ENCODE peak calls at places on chromosomes 1 and 21, in seven cellular contexts. E, O, D, V, J, P and A are unnamed samples.
A peak's percentile ranks its signal among the peaks of the same experiment; 100 is the strongest.

GRCh38 chr1:203537806-203538464 is 44.0 kb downstream of the OPTC start:
- DNase-seq in E (peak; percentile 2), D (no peak), J (no peak), V (peak; percentile 91), O (no peak), P (peak; percentile 29), A (no peak)

GRCh38 chr1:45172015-45172414 is 34.4 kb downstream of the ZSWIM5 start:
- DNase-seq in J (no peak), V (no peak), O (no peak), E (no peak), D (no peak), P (peak; percentile 23), A (no peak)

GRCh38 chr1:205811660-205812059 is 1.3 kb downstream of the SLC41A1 start:
- DNase-seq in O (no peak), P (no peak), J (peak; percentile 70), D (no peak), E (no peak), V (no peak), A (peak; percentile 92)

GRCh38 chr1:216044538-216044937 is 378.7 kb downstream of the USH2A start:
- DNase-seq in J (no peak), E (no peak), O (no peak), D (no peak), P (no peak), V (peak; percentile 15), A (no peak)

GRCh38 chr1:44847786-44848185 is 4.7 kb upstream of the PTCH2 start:
- DNase-seq in O (no peak), V (no peak), J (no peak), P (no peak), D (no peak), E (no peak), A (peak; percentile 85)

GRCh38 chr1:33186936-33187335 is 5.1 kb upstream of the TRIM62 start:
- DNase-seq in E (no peak), P (no peak), O (no peak), D (no peak), J (no peak), V (no peak), A (no peak)

GRCh38 chr1:107782192-107782845 is 182.7 kb downstream of the VAV3 start:
- DNase-seq in V (peak; percentile 53), P (peak; percentile 50), D (peak; percentile 85), E (peak; percentile 30), J (no peak), O (peak; percentile 45), A (peak; percentile 42)

GRCh38 chr1:151238467-151238739 is 16.1 kb upstream of the PSMD4 start:
- DNase-seq in J (no peak), P (no peak), O (no peak), E (no peak), V (peak; percentile 96), D (no peak), A (no peak)

GRCh38 chr21:41289431-41289830 is 27.2 kb upstream of the FAM3B start:
- DNase-seq in O (no peak), E (no peak), J (no peak), P (no peak), V (peak; percentile 4), D (no peak), A (no peak)

GRCh38 chr1:221892301-221892830 is 150.5 kb upstream of the DUSP10 start:
- DNase-seq in O (no peak), J (no peak), P (no peak), V (no peak), E (no peak), D (no peak), A (no peak)

GRCh38 chr1:168688679-168689657 is 40.0 kb downstream of the DPT start:
- DNase-seq in E (no peak), V (no peak), J (no peak), O (no peak), P (no peak), D (no peak), A (no peak)

GRCh38 chr1:171984850-171985485 is 143.7 kb downstream of the DNM3 start:
- DNase-seq in O (no peak), J (no peak), V (peak; percentile 49), P (no peak), D (no peak), E (no peak), A (no peak)

DNA sequence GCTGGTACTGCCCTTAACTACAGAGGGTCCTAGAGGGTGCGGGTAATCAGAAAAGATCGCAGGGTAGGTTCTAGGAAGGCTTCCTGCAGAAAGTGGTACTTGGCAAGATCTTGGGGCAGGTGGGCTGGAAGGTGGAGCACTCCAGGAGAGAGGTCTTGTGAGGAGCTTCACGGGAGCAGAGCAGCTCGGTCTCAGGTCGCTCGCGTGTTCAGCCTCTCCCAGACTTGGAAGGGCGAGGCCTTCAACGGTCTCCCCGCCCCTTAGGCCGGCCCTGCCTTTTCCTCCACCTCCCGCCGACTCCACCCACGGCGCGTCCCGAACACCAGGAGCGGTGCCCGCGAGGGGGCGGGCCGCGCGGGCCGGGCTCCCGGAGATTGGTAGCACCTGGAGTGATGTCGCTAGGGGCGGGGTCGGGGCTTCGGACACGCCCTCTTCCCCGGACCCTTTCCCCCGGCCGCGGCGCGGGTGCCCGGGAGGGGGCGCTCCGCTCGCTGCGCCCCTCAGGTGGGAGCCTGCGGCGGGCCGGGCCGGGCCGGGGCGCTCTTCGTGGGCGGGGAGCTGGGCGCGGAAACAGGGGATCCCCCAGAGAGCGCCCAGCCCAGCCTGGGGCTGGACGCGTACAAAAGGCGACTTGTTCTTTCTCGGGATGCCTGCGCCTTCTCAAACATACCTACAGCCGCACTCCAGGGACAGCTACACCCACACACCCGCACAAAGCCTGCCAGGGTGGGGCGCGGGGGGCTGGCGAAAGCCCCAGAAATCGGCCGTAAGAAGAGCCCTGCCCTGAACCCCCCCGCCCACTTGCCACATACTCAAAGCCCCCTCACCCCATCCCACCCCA is 35.5 kb downstream of the AHDC1 start:
- DNase-seq in V (peak; percentile 81), O (peak; percentile 68), D (peak; percentile 90), P (peak; percentile 98), J (peak; percentile 95), E (peak; percentile 86), A (peak; percentile 97)
- H3K4me3 ChIP-seq in V (no peak overlapping the region), O (no peak overlapping the region), D (peak overlapping the region; percentile 36), P (peak overlapping the region; percentile 32), J (peak overlapping the region; percentile 56), E (peak overlapping the region; percentile 28), A (peak overlapping the region; percentile 34)

GRCh38 chr1:153402226-153402625 is 11.4 kb upstream of the S100A8 start:
- DNase-seq in V (no peak), O (no peak), J (no peak), E (no peak), P (no peak), D (no peak), A (no peak)
- TF ChIP-seq CTCF in V (no peak), O (no peak), J (no peak), E (no peak), P (no peak), D (no peak), A (no peak)

DNA sequence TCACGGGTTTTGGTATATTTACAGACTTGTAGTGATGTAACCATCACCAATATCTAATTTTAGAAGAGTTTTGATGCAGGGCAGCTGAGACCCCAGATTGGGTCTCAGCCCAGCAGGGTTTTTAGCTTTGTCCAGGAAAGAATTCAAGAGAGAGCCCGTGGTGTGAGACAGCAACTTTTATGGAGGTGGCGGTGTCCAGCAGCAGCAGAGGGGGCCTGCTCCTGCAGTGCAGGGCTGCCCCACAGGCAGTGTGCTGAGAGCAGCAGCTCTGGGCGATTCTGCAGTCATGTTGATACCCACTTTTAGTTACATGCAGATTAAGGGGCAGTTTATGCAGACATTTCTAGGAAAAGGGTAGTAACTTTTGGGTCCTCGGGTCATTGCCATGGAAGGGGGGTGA is 1.8 kb upstream of the EPHX1 start:
- DNase-seq in D (no peak), O (no peak), J (no peak), V (no peak), E (no peak), P (peak; percentile 10), A (no peak)
- H3K4me1 ChIP-seq in D (no peaks in the 10 kb centered on the region), O (peaks cover 17% of the 10 kb centered on the region), J (peaks cover 33% of the 10 kb centered on the region), V (peaks cover 12% of the 10 kb centered on the region), E (peaks cover 5% of the 10 kb centered on the region), P (peaks cover 2% of the 10 kb centered on the region), A (peaks cover 19% of the 10 kb centered on the region)

GRCh38 chr1:201088901-201089525 is 23.2 kb downstream of the CACNA1S start:
- DNase-seq in E (no peak), D (no peak), V (no peak), J (no peak), P (no peak), O (no peak), A (no peak)

GRCh38 chr1:201085902-201086735 is 26.1 kb downstream of the CACNA1S start:
- DNase-seq in D (peak; percentile 38), V (peak; percentile 33), O (peak; percentile 30), J (peak; percentile 34), P (peak; percentile 59), E (peak; percentile 14), A (peak; percentile 80)

GRCh38 chr1:201080135-201080534 is 32.1 kb downstream of the CACNA1S start:
- DNase-seq in O (no peak), V (no peak), J (no peak), D (no peak), E (no peak), P (no peak), A (no peak)

GRCh38 chr1:201088395-201088794 is 23.8 kb downstream of the CACNA1S start:
- DNase-seq in O (no peak), E (no peak), V (no peak), P (no peak), D (no peak), J (no peak), A (no peak)

DNA sequence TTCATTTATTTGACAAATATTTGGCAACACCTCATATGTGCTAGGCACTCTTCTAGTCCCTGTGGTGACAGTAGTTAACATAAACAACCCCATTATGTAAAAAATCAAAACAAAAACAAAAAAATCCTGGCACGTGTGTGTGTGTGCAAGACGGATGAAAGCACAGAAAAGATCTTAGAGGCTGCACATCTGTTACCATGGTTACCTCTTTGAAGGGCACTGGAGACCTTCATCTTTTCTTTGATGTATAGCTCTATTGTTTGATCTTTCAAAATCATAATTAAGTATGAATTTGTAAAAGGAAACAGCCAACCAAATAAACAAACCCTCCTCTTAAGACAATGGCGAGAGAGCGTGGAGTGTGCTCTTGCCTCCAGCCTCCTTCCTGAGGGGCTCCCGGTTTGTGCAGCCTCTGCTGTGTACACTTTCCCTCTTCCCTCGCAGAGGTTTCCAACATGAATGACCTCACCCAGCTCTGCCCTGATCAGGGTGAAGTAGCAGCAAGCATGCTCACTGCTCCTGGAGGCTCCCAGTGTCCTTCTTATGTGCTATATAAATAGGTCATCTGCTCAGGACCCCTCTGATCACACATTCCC is 28.0 kb downstream of the CACNA1S start:
- DNase-seq in V (no peak), O (no peak), J (no peak), P (no peak), D (no peak), E (no peak), A (no peak)
- H3K4me3 ChIP-seq in V (no peak overlapping the region), O (no peak overlapping the region), J (no peak overlapping the region), P (no peak overlapping the region), D (no peak overlapping the region), E (no peak overlapping the region), A (no peak overlapping the region)

GRCh38 chr1:177567393-177567792 is 396.6 kb downstream of the BRINP2 start:
- DNase-seq in J (no peak), P (no peak), E (no peak), O (no peak), V (peak; percentile 8), D (no peak), A (no peak)
- TF ChIP-seq CTCF in J (peak; percentile 19), P (no peak), E (no peak), O (no peak), V (peak; percentile 14), D (no peak), A (no peak)

GRCh38 chr1:17118706-17119075 is 560 bp downstream of the PADI2 start:
- DNase-seq in D (no peak), J (no peak), P (no peak), V (no peak), O (no peak), E (no peak), A (no peak)
- H3K4me1 ChIP-seq in D (no peaks in the 10 kb centered on the region), J (peaks cover 33% of the 10 kb centered on the region), P (peaks cover 4% of the 10 kb centered on the region), V (peaks cover 15% of the 10 kb centered on the region), O (no peaks in the 10 kb centered on the region), E (peaks cover 12% of the 10 kb centered on the region), A (peaks cover 12% of the 10 kb centered on the region)